ENCODE peak calls at places on chromosomes 2 and 18, in five cellular contexts. One of them, this sample, is unnamed.

GRCh38 chr2:6665093-6665721 is 200.5 kb downstream of the CMPK2 start:
- DNase-seq in anterior cingulate cortex: no peak
- DNase-seq in fibroblast of the aortic adventitia: no peak
- DNase-seq in NCI-H2081: no peak
- DNase-seq in amniotic stem cell: no peak
- DNase-seq in this sample: peak; percentile 1

GRCh38 chr2:237026981-237027711 is 58.5 kb upstream of the COPS8 start:
- DNase-seq in anterior cingulate cortex: no peak
- DNase-seq in fibroblast of the aortic adventitia: peak; percentile 86
- DNase-seq in NCI-H2081: peak; percentile 29
- DNase-seq in amniotic stem cell: peak; percentile 44
- DNase-seq in this sample: no peak

GRCh38 chr18:58316400-58316942 is 272.4 kb downstream of the NEDD4L start:
- DNase-seq in anterior cingulate cortex: peak; percentile 20
- DNase-seq in fibroblast of the aortic adventitia: no peak
- DNase-seq in NCI-H2081: no peak
- DNase-seq in amniotic stem cell: no peak
- DNase-seq in this sample: no peak

GRCh38 chr2:129233166-129233565 is 746.3 kb upstream of the RAB6C start:
- DNase-seq in anterior cingulate cortex: no peak
- DNase-seq in fibroblast of the aortic adventitia: no peak
- DNase-seq in NCI-H2081: no peak
- DNase-seq in amniotic stem cell: no peak
- DNase-seq in this sample: no peak

GRCh38 chr2:188314314-188315054 is 22.8 kb downstream of the GULP1 start:
- DNase-seq in anterior cingulate cortex: no peak
- DNase-seq in fibroblast of the aortic adventitia: no peak
- DNase-seq in NCI-H2081: no peak
- DNase-seq in amniotic stem cell: no peak
- DNase-seq in this sample: no peak

GRCh38 chr2:25879133-25879730 is 945 bp upstream of the ASXL2 start:
- DNase-seq in anterior cingulate cortex: no peak
- DNase-seq in fibroblast of the aortic adventitia: peak; percentile 35
- DNase-seq in NCI-H2081: no peak
- DNase-seq in amniotic stem cell: peak; percentile 4
- DNase-seq in this sample: no peak

GRCh38 chr18:13409997-13410396 is 191.4 kb downstream of the LDLRAD4 start:
- DNase-seq in anterior cingulate cortex: no peak
- DNase-seq in fibroblast of the aortic adventitia: no peak
- DNase-seq in NCI-H2081: no peak
- DNase-seq in amniotic stem cell: no peak
- DNase-seq in this sample: no peak

GRCh38 chr2:6963727-6964126 is 46.5 kb downstream of the RNF144A start:
- DNase-seq in anterior cingulate cortex: no peak
- DNase-seq in fibroblast of the aortic adventitia: no peak
- DNase-seq in NCI-H2081: no peak
- DNase-seq in amniotic stem cell: no peak
- DNase-seq in this sample: no peak

GRCh38 chr2:103285354-103285753 is 523.5 kb downstream of the TMEM182 start:
- DNase-seq in anterior cingulate cortex: no peak
- DNase-seq in fibroblast of the aortic adventitia: no peak
- DNase-seq in NCI-H2081: no peak
- DNase-seq in amniotic stem cell: no peak
- DNase-seq in this sample: no peak

GRCh38 chr2:82084679-82085392 is 1780.3 kb upstream of the LRRTM1 start:
- DNase-seq in anterior cingulate cortex: no peak
- DNase-seq in fibroblast of the aortic adventitia: no peak
- DNase-seq in NCI-H2081: no peak
- DNase-seq in amniotic stem cell: no peak
- DNase-seq in this sample: no peak

GRCh38 chr2:239818531-239819011 is 206.6 kb downstream of the NDUFA10 start:
- DNase-seq in anterior cingulate cortex: no peak
- DNase-seq in fibroblast of the aortic adventitia: no peak
- DNase-seq in NCI-H2081: no peak
- DNase-seq in amniotic stem cell: no peak
- DNase-seq in this sample: no peak

This sample was measured in GOT3.